ENCODE peak calls at places on chromosomes 7 and 10, in four cellular contexts. B is HCT116, H is lower leg skin, L is sigmoid colon. A is an unnamed sample.

GRCh38 chr10:34434119-34434594 is 380.9 kb downstream of the PARD3 start:
- DNase-seq in B (no peak), H (no peak), L (no peak), A (no peak)

GRCh38 chr7:101859411-101860106 is 42.1 kb downstream of the CUX1 start:
- DNase-seq in H (no peak), B (no peak), L (no peak), A (no peak)

GRCh38 chr7:66380285-66380888 is 175.3 kb downstream of the TPST1 start:
- DNase-seq in B (peak), L (no peak), H (no peak), A (no peak)

GRCh38 chr10:21172774-21173432 is 275.8 kb upstream of the NEBL start:
- DNase-seq in L (no peak), H (peak), B (no peak), A (peak)

GRCh38 chr10:123608047-123608446 is 58.1 kb upstream of the GPR26 start:
- DNase-seq in H (no peak), L (no peak), B (no peak), A (no peak)

GRCh38 chr7:4257390-4258111 is 424.5 kb upstream of the FOXK1 start:
- DNase-seq in H (no peak), L (no peak), B (no peak), A (no peak)

GRCh38 chr7:158814637-158815036 is 14.7 kb downstream of the ESYT2 start:
- DNase-seq in L (no peak), B (no peak), H (no peak), A (no peak)

GRCh38 chr10:97572214-97572989 is at the start of gene ANKRD2:
- DNase-seq in L (peak), H (peak), B (peak), A (peak)

GRCh38 chr7:117688126-117688525 is 185.1 kb downstream of the CTTNBP2 start:
- DNase-seq in B (no peak), L (no peak), H (no peak), A (no peak)

GRCh38 chr10:43126759-43127424 is 11.4 kb upstream of the CSGALNACT2 start:
- DNase-seq in L (no peak), B (no peak), H (no peak), A (peak)

GRCh38 chr7:25805027-25805687 is 346.8 kb upstream of the NFE2L3 start:
- DNase-seq in H (no peak), B (no peak), L (no peak), A (peak)

GRCh38 chr10:62851449-62851848 is 35.3 kb upstream of the EGR2 start:
- DNase-seq in B (peak), L (no peak), H (no peak), A (no peak)

GRCh38 chr10:4941540-4942330 is 21.5 kb upstream of the AKR1C1 start:
- DNase-seq in L (no peak), H (no peak), B (no peak), A (no peak)

GRCh38 chr7:7157177-7157886 is 25.0 kb upstream of the C1GALT1 start:
- DNase-seq in L (no peak), B (no peak), H (no peak), A (no peak)

GRCh38 chr7:46558482-46559193 is 637.6 kb upstream of the IGFBP3 start:
- DNase-seq in H (peak), B (no peak), L (no peak), A (no peak)

GRCh38 chr7:152969335-152969734 is 209.8 kb downstream of the ACTR3B start:
- DNase-seq in B (no peak), H (no peak), L (no peak), A (no peak)

GRCh38 chr10:103765981-103766380 is 89.4 kb downstream of the SH3PXD2A start:
- DNase-seq in L (no peak), B (no peak), H (no peak), A (no peak)

GRCh38 chr7:106775552-106775936 is 89.5 kb upstream of the PIK3CG start:
- DNase-seq in H (no peak), B (peak), L (no peak), A (no peak)

GRCh38 chr7:46414946-46415345 is 493.9 kb upstream of the IGFBP3 start:
- DNase-seq in B (no peak), L (no peak), H (no peak), A (no peak)

GRCh38 chr7:74043523-74043951 is 15.6 kb downstream of the ELN start:
- DNase-seq in H (no peak), B (no peak), L (peak), A (no peak)

GRCh38 chr10:99411546-99411945 is 18.9 kb downstream of the GOT1 start:
- DNase-seq in B (no peak), L (no peak), H (no peak), A (no peak)

GRCh38 chr7:100753750-100754149 is 20.4 kb downstream of the ZAN start:
- DNase-seq in L (no peak), B (no peak), H (no peak), A (no peak)

GRCh38 chr7:101950450-101951119 is 133.2 kb downstream of the CUX1 start:
- DNase-seq in L (peak), B (peak), H (no peak), A (no peak)

GRCh38 chr10:119313645-119314044 is 106.3 kb downstream of the GRK5 start:
- DNase-seq in H (no peak), L (no peak), B (no peak), A (no peak)

GRCh38 chr7:52455571-52455970 is 579.9 kb upstream of the POM121L12 start:
- DNase-seq in H (no peak), L (no peak), B (no peak), A (no peak)

GRCh38 chr7:112654322-112655216 is 135.6 kb downstream of the TMEM168 start:
- DNase-seq in H (no peak), L (no peak), B (no peak), A (no peak)

GRCh38 chr10:3636356-3637181 is 148.4 kb downstream of the KLF6 start:
- DNase-seq in L (no peak), B (peak), H (no peak), A (no peak)

GRCh38 chr10:371515-371914 is 236.3 kb downstream of the ZMYND11 start:
- DNase-seq in H (no peak), L (peak), B (no peak), A (no peak)

GRCh38 chr7:92904292-92905131 is 68.1 kb upstream of the CDK6 start:
- DNase-seq in L (no peak), H (peak), B (peak), A (no peak)

GRCh38 chr7:133582766-133583523 is 330.1 kb downstream of the EXOC4 start:
- DNase-seq in L (no peak), B (no peak), H (no peak), A (no peak)

GRCh38 chr7:128739048-128739962 is at the start of gene CALU:
- DNase-seq in H (peak), B (peak), L (peak), A (peak)

GRCh38 chr7:5426226-5426475 is 2.5 kb upstream of the TNRC18 start:
- DNase-seq in H (no peak), L (no peak), B (no peak), A (no peak)

GRCh38 chr10:121053151-121053550 is 202.0 kb downstream of the WDR11 start:
- DNase-seq in L (no peak), H (no peak), B (no peak), A (no peak)

DNA sequence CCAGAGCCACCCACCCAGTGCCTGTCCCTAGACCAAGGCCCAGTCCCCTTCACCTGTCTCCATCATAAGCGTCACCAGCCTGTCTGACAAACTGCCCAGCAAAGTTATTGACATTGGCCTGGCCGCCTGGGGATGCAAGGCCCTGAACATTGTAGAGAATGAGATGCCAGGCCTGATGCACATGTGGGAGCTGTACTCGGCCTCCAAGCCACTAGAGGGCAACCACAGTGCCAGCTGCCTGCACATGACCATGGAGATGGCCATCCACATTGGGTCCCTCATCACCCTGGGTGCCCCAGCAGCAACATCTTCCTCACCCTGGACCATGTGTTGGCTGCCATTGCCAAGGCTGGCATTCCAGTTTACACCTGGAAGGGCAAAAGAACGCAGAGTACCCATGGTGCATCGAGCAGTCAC is 63.7 kb upstream of the ANTXRL start:
- DNase-seq in B (no peak), H (peak), L (no peak), A (no peak)
- TF ChIP-seq CTCF in B (no peak), H (no peak), L (no peak), A (no peak)

GRCh38 chr7:30115709-30116297 is 19.0 kb upstream of the MTURN start:
- DNase-seq in H (no peak), B (no peak), L (no peak), A (no peak)

GRCh38 chr7:30117886-30118285 is 16.9 kb upstream of the MTURN start:
- DNase-seq in H (no peak), L (no peak), B (no peak), A (no peak)

GRCh38 chr7:30116771-30117170 is 18.0 kb upstream of the MTURN start:
- DNase-seq in B (no peak), L (no peak), H (no peak), A (no peak)

GRCh38 chr7:30114536-30115258 is 20.1 kb upstream of the MTURN start:
- DNase-seq in H (no peak), L (no peak), B (no peak), A (no peak)

DNA sequence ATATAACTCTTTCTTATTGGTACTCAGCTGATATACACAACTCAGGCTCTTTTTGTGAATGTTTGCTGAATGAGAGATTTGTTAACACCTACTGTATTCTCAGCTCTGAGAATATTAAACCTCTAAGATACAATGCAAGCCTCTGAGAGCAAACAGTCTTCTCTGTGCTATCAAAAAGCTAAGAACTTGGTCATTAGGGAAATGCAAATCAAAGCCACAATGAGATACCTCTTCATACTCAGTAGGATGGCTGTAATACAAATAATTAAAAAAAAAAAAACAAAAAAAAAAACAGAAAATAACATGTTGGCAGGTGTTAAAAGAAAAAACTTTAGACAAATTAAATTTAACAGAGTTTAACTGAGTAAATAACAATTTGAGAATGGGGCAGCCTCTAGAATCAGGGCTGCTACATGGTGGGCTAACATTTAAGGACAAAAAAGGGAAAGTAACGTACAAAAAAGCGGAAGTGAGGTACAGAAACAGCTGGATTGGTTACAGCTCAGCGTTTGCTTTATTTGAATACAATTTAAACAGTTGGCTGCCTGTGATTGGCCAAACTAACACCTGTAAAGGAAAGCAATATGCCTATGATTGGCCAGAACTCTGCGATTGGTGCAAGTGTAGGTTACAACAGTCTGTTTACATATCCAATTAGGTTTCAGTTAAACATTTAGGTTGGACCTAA is 14.8 kb upstream of the MTURN start:
- DNase-seq in B (no peak), H (no peak), L (no peak), A (no peak)
- TF ChIP-seq POLR2A in B (no peak), H (no peak), L (no peak), A (no peak)

GRCh38 chr10:90866050-90866598 is 5.7 kb upstream of the RPP30 start:
- DNase-seq in B (no peak), L (no peak), H (no peak), A (no peak)

GRCh38 chr10:90862908-90863514 is 5.2 kb upstream of the HTR7 start:
- DNase-seq in H (no peak), B (no peak), L (no peak), A (no peak)

GRCh38 chr10:90860790-90861189 is 3.0 kb upstream of the HTR7 start:
- DNase-seq in L (no peak), H (no peak), B (no peak), A (no peak)

GRCh38 chr10:90871279-90871760 is 454 bp upstream of the RPP30 start:
- DNase-seq in B (no peak), L (no peak), H (no peak), A (no peak)

DNA sequence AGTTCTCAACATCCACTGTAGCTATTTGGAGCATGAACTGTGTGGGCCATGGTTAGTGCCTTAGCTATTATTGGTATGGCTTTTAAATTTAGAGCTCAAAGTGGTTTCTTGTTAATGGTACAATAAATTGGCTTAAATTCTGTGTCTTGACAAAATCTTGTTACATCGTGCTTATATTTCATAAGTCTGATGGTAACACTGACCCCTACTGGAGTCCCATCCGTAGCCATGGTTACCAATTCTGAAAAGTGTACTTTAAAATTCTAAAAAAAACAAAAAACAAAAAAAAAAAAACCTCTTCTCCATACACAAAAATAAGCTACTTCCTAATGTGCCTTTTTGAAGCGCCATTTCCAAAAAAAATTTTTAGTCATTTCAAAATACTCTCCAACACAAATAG is 6.4 kb upstream of the RPP30 start:
- DNase-seq in H (no peak), L (no peak), B (no peak), A (no peak)
- TF ChIP-seq CTCF in H (no peak), L (no peak), B (peak), A (no peak)

GRCh38 chr10:130432850-130433249 is 296.7 kb downstream of the GLRX3 start:
- DNase-seq in B (no peak), L (no peak), H (peak), A (no peak)
- TF ChIP-seq POLR2A in B (no peak), L (no peak), H (no peak), A (no peak)